ENCODE peak calls at places on chromosomes 11 and 22, in nine cellular contexts. Q is GM04504; L is activated T-cell treated with anti-CD3 and anti-CD28 coated beads for 1 hour; Z is stimulated activated naive CD8-positive, alpha-beta T cell treated with anti-CD3 and anti-CD28 coated beads, Interleukin-15, amount 100 ng/mL, for 72 hours; C is stimulated activated CD4-positive, alpha-beta T cell treated with anti-CD3 and anti-CD28 coated beads, Interleukin-2, amount 100 ng/mL, for 48 hours; T is activated naive CD8-positive, alpha-beta T cell treated with anti-CD3 and anti-CD28 coated beads, Interleukin-2, amount 50 U/mL, for 16 hours; H is memory B cell; S is NCI-H146; D is stimulated activated naive CD4-positive, alpha-beta T cell. K is an unnamed sample.

GRCh38 chr11:119417726-119418540 is 5.0 kb downstream of the THY1 start:
- DNase-seq in C (no peak), D (no peak), T (no peak), S (no peak), L (no peak), H (no peak), Q (peak), Z (no peak), K (no peak)

GRCh38 chr11:111833524-111833923 is 37.9 kb downstream of the ALG9 start:
- DNase-seq in H (no peak), Q (no peak), D (no peak), Z (no peak), T (no peak), L (no peak), S (no peak), C (no peak), K (no peak)

GRCh38 chr22:24405631-24406321 is 21.6 kb upstream of the ADORA2A start:
- DNase-seq in H (no peak), S (no peak), C (no peak), D (no peak), Q (no peak), T (no peak), L (no peak), Z (no peak), K (no peak)

GRCh38 chr11:102280237-102280833 is 36.9 kb upstream of the BIRC3 start:
- DNase-seq in D (no peak), H (no peak), Q (no peak), C (no peak), T (no peak), S (no peak), Z (no peak), L (no peak), K (no peak)

GRCh38 chr11:107705027-107705426 is 6.8 kb downstream of the SLN start:
- DNase-seq in T (no peak), D (no peak), Z (no peak), H (no peak), S (no peak), Q (peak), C (no peak), L (no peak), K (no peak)

GRCh38 chr11:129614256-129614944 is 201.2 kb upstream of the TMEM45B start:
- DNase-seq in C (no peak), Q (no peak), L (no peak), T (no peak), D (no peak), Z (no peak), S (no peak), H (no peak), K (no peak)

GRCh38 chr11:117143390-117143789 is 697 bp upstream of the PAFAH1B2 start:
- DNase-seq in T (no peak), D (peak), Q (no peak), H (no peak), Z (peak), C (peak), S (peak), L (no peak), K (no peak)

GRCh38 chr11:128908391-128909246 is 17.5 kb downstream of the KCNJ5 start:
- DNase-seq in D (no peak), C (no peak), H (no peak), Z (no peak), Q (peak), S (peak), L (no peak), T (no peak), K (no peak)

GRCh38 chr11:33801821-33802413 is 27.6 kb upstream of the FBXO3 start:
- DNase-seq in Z (no peak), C (no peak), S (no peak), H (no peak), D (no peak), Q (no peak), L (no peak), T (no peak), K (no peak)

GRCh38 chr11:45896392-45897068 is 10.5 kb downstream of the FREY1 start:
- DNase-seq in Z (no peak), Q (no peak), L (no peak), T (no peak), S (peak), D (no peak), H (no peak), C (no peak), K (peak)

GRCh38 chr11:118691926-118692830 is 12.7 kb upstream of the TREH start:
- DNase-seq in S (no peak), T (peak), Z (peak), L (peak), C (peak), H (no peak), Q (no peak), D (no peak), K (no peak)

GRCh38 chr11:29255401-29255800 is 761.4 kb downstream of the KCNA4 start:
- DNase-seq in Z (no peak), L (no peak), S (no peak), H (no peak), D (no peak), T (no peak), C (no peak), Q (no peak), K (no peak)

GRCh38 chr22:19998232-19998951 is 18.2 kb downstream of the ARVCF start:
- DNase-seq in T (no peak), D (no peak), Q (no peak), C (no peak), L (no peak), S (peak), H (no peak), Z (no peak), K (no peak)

GRCh38 chr11:117434481-117434880 is 106.8 kb downstream of the CEP164 start:
- DNase-seq in Q (no peak), H (no peak), D (no peak), C (no peak), Z (no peak), S (no peak), T (no peak), L (no peak), K (no peak)

GRCh38 chr22:27879923-27880322 is 39.1 kb downstream of the PITPNB start:
- DNase-seq in T (no peak), C (no peak), H (peak), L (no peak), Q (no peak), D (no peak), S (peak), Z (no peak), K (no peak)

K was measured in progenitor cell of endocrine pancreas.